ENCODE peak calls at places on chromosomes 3 and 15, in seven cellular contexts. Y, G, R, K, P, Z and X are unnamed samples.

GRCh38 chr3:189563841-189564563 is 67.2 kb upstream of the TP63 start:
- DNase-seq in G (no peak), P (no peak), R (no peak), Y (no peak), Z (peak; percentile 78), K (no peak), X (no peak)

GRCh38 chr3:159762981-159763465 is 225.6 kb upstream of the IL12A start:
- DNase-seq in R (no peak), Z (peak; percentile 94), Y (peak; percentile 75), P (peak; percentile 30), G (peak; percentile 87), K (no peak), X (no peak)

GRCh38 chr3:161423911-161424522 is 52.7 kb upstream of the SPTSSB start:
- DNase-seq in G (no peak), R (no peak), Y (no peak), K (no peak), P (no peak), Z (peak; percentile 42), X (no peak)

GRCh38 chr3:112605285-112605684 is 35.7 kb downstream of the CCDC80 start:
- DNase-seq in Y (no peak), P (no peak), R (no peak), K (no peak), Z (peak; percentile 99), G (no peak), X (no peak)

GRCh38 chr15:84781505-84781904 is 33.1 kb downstream of the ZNF592 start:
- DNase-seq in G (no peak), P (no peak), R (no peak), K (no peak), Z (peak; percentile 47), Y (no peak), X (no peak)

GRCh38 chr15:77753238-77753873 is 120.6 kb upstream of the LINGO1 start:
- DNase-seq in Y (no peak), G (peak; percentile 91), P (no peak), R (no peak), K (no peak), Z (peak; percentile 5), X (no peak)

GRCh38 chr3:123880998-123881561 is 3.1 kb downstream of the MYLK start:
- DNase-seq in G (peak; percentile 75), P (peak; percentile 35), Y (no peak), R (no peak), Z (peak; percentile 63), K (no peak), X (no peak)

GRCh38 chr3:31364711-31365110 is 168.0 kb upstream of the STT3B start:
- DNase-seq in Z (peak; percentile 75), G (no peak), K (no peak), P (no peak), R (no peak), Y (no peak), X (no peak)

GRCh38 chr15:61220125-61220524 is 9.0 kb downstream of the RORA start:
- DNase-seq in Z (no peak), G (no peak), P (no peak), R (no peak), Y (no peak), K (no peak), X (no peak)

GRCh38 chr15:100241572-100242479 is 99.9 kb downstream of the ADAMTS17 start:
- DNase-seq in Z (no peak), P (no peak), G (peak; percentile 71), Y (no peak), R (no peak), K (no peak), X (peak; percentile 79)

GRCh38 chr3:123685780-123686179 is 100.9 kb upstream of the HACD2 start:
- DNase-seq in Y (no peak), R (no peak), K (no peak), G (no peak), P (no peak), Z (no peak), X (no peak)

GRCh38 chr3:159765025-159765859 is 223.4 kb upstream of the IL12A start:
- DNase-seq in P (peak; percentile 72), Z (peak; percentile 98), R (peak; percentile 68), Y (peak; percentile 61), G (peak; percentile 87), K (no peak), X (peak; percentile 98)

GRCh38 chr3:128232421-128233180 is 79.3 kb downstream of the EEFSEC start:
- DNase-seq in G (no peak), Y (no peak), R (no peak), P (no peak), Z (no peak), K (no peak), X (peak; percentile 64)

GRCh38 chr3:27559381-27559780 is 75.2 kb upstream of the SLC4A7 start:
- DNase-seq in G (no peak), R (no peak), Z (no peak), Y (no peak), K (no peak), P (no peak), X (no peak)

GRCh38 chr3:27554706-27555105 is 70.5 kb upstream of the SLC4A7 start:
- DNase-seq in R (no peak), K (no peak), Z (no peak), P (no peak), G (no peak), Y (no peak), X (no peak)

GRCh38 chr3:27553868-27554540 is 69.8 kb upstream of the SLC4A7 start:
- DNase-seq in P (no peak), G (no peak), Z (peak; percentile 64), K (no peak), Y (no peak), R (no peak), X (no peak)

GRCh38 chr3:27557411-27557810 is 73.2 kb upstream of the SLC4A7 start:
- DNase-seq in R (no peak), Y (no peak), Z (no peak), G (no peak), K (no peak), P (no peak), X (no peak)

GRCh38 chr3:27556854-27557253 is 72.7 kb upstream of the SLC4A7 start:
- DNase-seq in Y (no peak), R (no peak), K (no peak), G (no peak), P (no peak), Z (peak; percentile 72), X (no peak)
- H3K27ac ChIP-seq in Y (peak overlapping the region; percentile 25), R (no peak overlapping the region), K (no peak overlapping the region), G (no peak overlapping the region), P (no peak overlapping the region), Z (peak overlapping the region; percentile 7), X (peak overlapping the region; percentile 76)

DNA sequence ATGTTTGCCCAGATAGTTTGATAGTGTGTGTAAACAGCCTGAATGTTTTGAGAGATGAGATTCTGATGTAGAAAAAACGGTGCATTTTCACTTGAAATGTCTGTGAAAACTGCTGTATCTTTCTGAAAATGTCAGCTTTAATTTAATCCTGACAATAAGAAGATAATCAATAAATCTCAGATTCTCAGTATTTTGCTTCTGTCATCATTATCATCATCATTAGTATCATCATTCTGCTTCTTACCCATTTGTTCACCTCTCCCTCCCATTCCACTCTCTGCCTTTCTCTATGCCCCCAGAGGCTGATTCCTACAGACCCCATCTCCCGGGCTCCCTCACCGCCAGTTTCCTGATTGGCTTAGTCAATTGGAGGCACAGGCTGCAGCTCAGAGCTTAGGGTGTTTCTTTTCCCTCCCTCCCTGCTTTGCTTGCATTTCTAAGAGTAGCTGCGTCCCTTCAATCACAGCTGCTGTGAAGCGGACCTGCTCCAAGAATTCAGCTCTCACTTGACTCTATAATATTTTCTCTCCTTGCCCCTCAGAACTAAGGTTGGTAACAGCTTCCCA is 8.2 kb upstream of the SNTN start:
- DNase-seq in R (no peak), K (no peak), Z (no peak), P (no peak), Y (no peak), G (peak; percentile 53), X (no peak)
- H3K4me3 ChIP-seq in R (no peak overlapping the region), K (no peak overlapping the region), Z (no peak overlapping the region), P (no peak overlapping the region), Y (no peak overlapping the region), G (peak overlapping the region; percentile 78), X (no peak overlapping the region)

GRCh38 chr3:119558528-119559339 is 680 bp downstream of the CD80 start:
- DNase-seq in P (no peak), R (no peak), Z (no peak), Y (no peak), K (no peak), G (no peak), X (no peak)

GRCh38 chr3:119557192-119557873 is 2.1 kb downstream of the CD80 start:
- DNase-seq in K (no peak), Z (no peak), P (no peak), Y (no peak), R (no peak), G (no peak), X (no peak)

GRCh38 chr3:119557874-119558264 is 1.5 kb downstream of the CD80 start:
- DNase-seq in P (no peak), Z (no peak), K (no peak), Y (no peak), R (no peak), G (no peak), X (no peak)

GRCh38 chr3:119560160-119560559 is 746 bp upstream of the CD80 start:
- DNase-seq in K (no peak), P (no peak), Y (no peak), R (no peak), G (no peak), Z (no peak), X (no peak)

GRCh38 chr3:119559441-119559963 is at the start of gene CD80:
- DNase-seq in P (peak; percentile 68), Z (peak; percentile 38), Y (peak; percentile 59), R (no peak), K (peak; percentile 32), G (peak; percentile 88), X (peak; percentile 73)
- TF ChIP-seq CTCF in P (peak; percentile 64), Z (peak; percentile 27), Y (peak; percentile 41), R (no peak), K (peak; percentile 15), G (peak; percentile 71), X (no peak)

GRCh38 chr15:56987286-56987685 is 68.8 kb downstream of the TCF12 start:
- DNase-seq in G (no peak), Y (no peak), Z (no peak), R (no peak), P (no peak), K (no peak), X (no peak)
- H3K27ac ChIP-seq in G (no peak overlapping the region), Y (no peak overlapping the region), Z (no peak overlapping the region), R (peak overlapping the region; percentile 30), P (no peak overlapping the region), K (no peak overlapping the region), X (no peak overlapping the region)

DNA sequence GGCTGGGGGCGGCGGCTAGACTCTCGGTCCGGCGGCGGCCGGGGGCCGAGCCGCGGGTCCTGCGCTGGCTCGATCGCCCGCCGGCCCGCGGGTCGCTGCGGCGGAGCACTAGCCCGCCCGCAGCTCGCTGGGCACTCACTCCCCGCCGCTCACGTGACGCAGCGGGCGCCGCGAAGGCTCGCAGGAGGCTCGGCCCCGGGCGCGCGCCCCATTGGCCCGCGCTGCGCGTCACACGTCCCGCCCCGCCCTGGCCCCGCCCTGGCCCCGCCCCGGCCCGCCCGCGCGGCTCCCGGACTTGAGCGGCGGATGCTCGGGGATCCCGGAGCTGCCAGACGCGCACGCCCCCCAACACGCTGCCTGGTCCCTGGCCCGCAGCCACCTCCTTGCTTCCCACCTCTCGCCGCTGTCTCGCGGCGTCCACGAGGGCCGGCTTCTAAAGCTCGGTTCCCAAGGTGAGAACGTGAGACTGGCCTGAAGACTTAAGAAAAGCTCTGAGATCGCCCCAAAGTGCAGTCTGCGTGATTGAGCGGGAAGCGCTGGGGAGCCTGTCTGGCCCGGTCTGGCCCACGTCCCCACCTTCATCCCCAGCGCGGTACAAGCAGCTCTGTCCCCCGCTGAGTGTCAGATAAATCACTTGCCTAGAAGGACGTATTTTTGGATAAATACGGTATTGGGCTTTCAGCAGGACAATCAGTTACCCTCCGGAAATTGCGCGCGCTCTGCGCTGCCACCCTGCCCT is at the start of gene KLF15:
- DNase-seq in P (peak; percentile 83), Y (peak; percentile 90), Z (peak; percentile 72), R (peak; percentile 96), G (peak; percentile 96), K (peak; percentile 67), X (peak; percentile 95)
- H3K4me3 ChIP-seq in P (peak within 1 kb of the TSS; percentile 65), Y (peak within 1 kb of the TSS; percentile 77), Z (peak within 1 kb of the TSS; percentile 61), R (peak within 1 kb of the TSS; percentile 85), G (peak within 1 kb of the TSS; percentile 83), K (peak within 1 kb of the TSS; percentile 79), X (peak within 1 kb of the TSS; percentile 99)

GRCh38 chr15:66151809-66152208 is 101.7 kb downstream of the MEGF11 start:
- DNase-seq in K (no peak), Y (no peak), R (no peak), G (peak; percentile 89), P (peak; percentile 66), Z (no peak), X (no peak)
- TF ChIP-seq CTCF in K (no peak), Y (no peak), R (no peak), G (peak; percentile 68), P (peak; percentile 53), Z (no peak), X (no peak)